ENCODE peak calls at places on chromosomes 13 and 19, in four cellular contexts. One of them, this sample, is unnamed.

GRCh38 chr13:56528040-56528760 is 612.5 kb upstream of the PRR20A start:
- DNase-seq in brain microvascular endothelial cell: no peak
- DNase-seq in dorsolateral prefrontal cortex: no peak
- DNase-seq in PC-3: no peak
- DNase-seq in this sample: no peak

GRCh38 chr13:109309625-109310363 is 476.6 kb downstream of the IRS2 start:
- DNase-seq in brain microvascular endothelial cell: no peak
- DNase-seq in dorsolateral prefrontal cortex: no peak
- DNase-seq in PC-3: no peak
- DNase-seq in this sample: no peak

GRCh38 chr13:31327157-31327556 is 127.4 kb downstream of the B3GLCT start:
- DNase-seq in brain microvascular endothelial cell: no peak
- DNase-seq in dorsolateral prefrontal cortex: no peak
- DNase-seq in PC-3: no peak
- DNase-seq in this sample: no peak

GRCh38 chr13:38577048-38577447 is 109.8 kb upstream of the FREM2 start:
- DNase-seq in brain microvascular endothelial cell: peak
- DNase-seq in dorsolateral prefrontal cortex: no peak
- DNase-seq in PC-3: no peak
- DNase-seq in this sample: no peak

GRCh38 chr13:59532405-59532804 is 631.3 kb downstream of the DIAPH3 start:
- DNase-seq in brain microvascular endothelial cell: no peak
- DNase-seq in dorsolateral prefrontal cortex: no peak
- DNase-seq in PC-3: peak
- DNase-seq in this sample: no peak

GRCh38 chr19:30936276-30936675 is 413.0 kb downstream of the TSHZ3 start:
- DNase-seq in brain microvascular endothelial cell: no peak
- DNase-seq in dorsolateral prefrontal cortex: no peak
- DNase-seq in PC-3: no peak
- DNase-seq in this sample: no peak

GRCh38 chr19:2226840-2227360 is 9.2 kb downstream of the PLEKHJ1 start:
- DNase-seq in brain microvascular endothelial cell: no peak
- DNase-seq in dorsolateral prefrontal cortex: no peak
- DNase-seq in PC-3: no peak
- DNase-seq in this sample: no peak

GRCh38 chr13:111632906-111633305 is 312.5 kb downstream of the TEX29 start:
- DNase-seq in brain microvascular endothelial cell: no peak
- DNase-seq in dorsolateral prefrontal cortex: no peak
- DNase-seq in PC-3: no peak
- DNase-seq in this sample: no peak

GRCh38 chr13:53137777-53138176 is 109.2 kb downstream of the OLFM4 start:
- DNase-seq in brain microvascular endothelial cell: peak
- DNase-seq in dorsolateral prefrontal cortex: no peak
- DNase-seq in PC-3: peak
- DNase-seq in this sample: no peak

GRCh38 chr19:13794388-13794751 is 873 bp upstream of the ZSWIM4 start:
- DNase-seq in brain microvascular endothelial cell: peak
- DNase-seq in dorsolateral prefrontal cortex: no peak
- DNase-seq in PC-3: peak
- DNase-seq in this sample: no peak

DNA sequence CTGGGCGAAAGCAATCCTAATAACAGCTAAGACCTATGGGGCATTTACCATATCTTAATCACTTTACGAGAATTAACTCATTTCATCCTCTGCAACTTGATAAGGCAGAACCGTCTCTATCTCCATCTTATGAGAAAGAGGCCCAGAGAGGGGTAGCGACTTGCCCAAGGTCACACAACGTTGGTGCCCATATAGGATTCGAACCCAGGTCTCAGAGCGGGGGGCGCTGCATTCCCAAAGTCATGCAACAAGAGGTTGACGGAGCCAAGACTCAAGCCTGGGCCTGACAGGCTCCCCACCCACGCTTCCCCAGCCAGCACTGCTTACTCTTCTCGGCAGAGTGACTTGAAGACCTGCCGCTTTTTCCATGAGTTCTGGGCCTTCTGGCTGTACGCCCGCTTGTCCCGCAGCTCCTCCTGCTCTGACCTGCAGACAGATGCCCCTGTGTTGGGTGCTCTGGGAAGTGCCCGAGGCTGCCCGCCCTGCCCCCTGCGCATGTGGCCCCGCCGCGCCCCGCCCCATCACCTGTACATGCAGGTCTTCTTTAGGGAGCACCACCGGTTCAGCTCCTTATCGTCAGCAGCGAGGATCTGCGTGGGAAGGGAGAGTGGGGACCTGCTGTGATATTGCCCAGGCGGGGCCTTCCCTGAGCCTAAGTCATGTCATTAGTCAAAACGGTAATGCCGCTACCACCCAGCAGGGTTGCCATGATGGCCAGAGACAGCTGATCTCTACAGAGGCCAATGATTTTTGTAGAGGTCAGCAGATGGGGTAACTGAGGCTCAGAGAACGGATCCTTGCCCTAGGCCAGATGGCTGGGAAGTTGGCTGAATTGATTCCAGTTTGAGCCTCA is 10.8 kb downstream of the KRI1 start:
- DNase-seq in brain microvascular endothelial cell: no peak
- DNase-seq in dorsolateral prefrontal cortex: no peak
- DNase-seq in PC-3: no peak
- DNase-seq in this sample: no peak
- TF ChIP-seq CTCF in brain microvascular endothelial cell: peak
- TF ChIP-seq CTCF in dorsolateral prefrontal cortex: no peak
- TF ChIP-seq CTCF in PC-3: no peak
- TF ChIP-seq CTCF in this sample: no peak

DNA sequence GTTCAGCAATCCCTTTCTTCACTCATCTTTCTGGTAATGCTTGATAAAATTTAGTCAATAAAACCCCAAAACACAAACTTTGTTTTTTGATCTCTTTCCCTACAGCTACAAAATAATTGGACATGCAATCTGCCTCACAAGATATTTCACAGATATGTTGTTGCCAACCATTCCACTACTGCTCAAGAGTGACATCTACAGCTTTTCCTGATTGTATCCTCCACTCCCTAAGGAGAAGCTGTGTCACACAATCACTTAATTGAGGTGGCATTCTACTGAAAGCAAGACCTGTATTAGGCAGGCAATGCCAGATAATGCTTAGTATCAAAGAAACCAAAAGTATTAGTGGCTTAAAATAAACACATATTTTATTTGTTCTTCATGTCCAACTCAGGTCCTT is 1646.2 kb upstream of the SPRY2 start:
- DNase-seq in brain microvascular endothelial cell: no peak
- DNase-seq in dorsolateral prefrontal cortex: no peak
- DNase-seq in PC-3: no peak
- DNase-seq in this sample: no peak
- TF ChIP-seq CTCF in brain microvascular endothelial cell: no peak
- TF ChIP-seq CTCF in dorsolateral prefrontal cortex: no peak
- TF ChIP-seq CTCF in PC-3: peak
- TF ChIP-seq CTCF in this sample: no peak

DNA sequence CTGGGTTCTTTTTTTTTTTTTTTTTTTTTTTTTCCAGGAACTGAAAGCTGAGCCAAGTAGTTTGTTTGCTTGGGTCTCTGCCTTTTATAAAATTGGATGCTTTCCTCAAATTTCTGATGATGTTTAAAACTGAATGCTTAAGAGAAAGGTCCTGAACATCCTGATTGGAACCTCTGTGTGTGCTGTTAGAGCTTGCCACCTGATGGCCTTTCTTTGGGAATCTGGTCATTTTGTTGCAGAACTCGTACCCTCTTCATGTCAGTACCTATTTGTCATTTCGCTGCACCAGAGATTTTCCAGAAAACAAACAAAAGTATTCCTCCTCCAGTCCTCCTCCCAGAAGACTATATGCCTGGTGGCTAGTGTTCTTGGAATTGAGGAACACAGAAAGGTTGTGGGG is 81.2 kb upstream of the KLF12 start:
- DNase-seq in brain microvascular endothelial cell: no peak
- DNase-seq in dorsolateral prefrontal cortex: no peak
- DNase-seq in PC-3: no peak
- DNase-seq in this sample: no peak
- TF ChIP-seq CTCF in brain microvascular endothelial cell: no peak
- TF ChIP-seq CTCF in dorsolateral prefrontal cortex: no peak
- TF ChIP-seq CTCF in PC-3: no peak
- TF ChIP-seq CTCF in this sample: no peak

GRCh38 chr13:49082653-49083536 is 107.2 kb downstream of the FNDC3A start:
- DNase-seq in brain microvascular endothelial cell: peak
- DNase-seq in dorsolateral prefrontal cortex: no peak
- DNase-seq in PC-3: no peak
- DNase-seq in this sample: peak

GRCh38 chr13:49084961-49085360 is 109.2 kb downstream of the FNDC3A start:
- DNase-seq in brain microvascular endothelial cell: no peak
- DNase-seq in dorsolateral prefrontal cortex: no peak
- DNase-seq in PC-3: no peak
- DNase-seq in this sample: no peak

GRCh38 chr13:49086711-49087110 is 111.0 kb downstream of the FNDC3A start:
- DNase-seq in brain microvascular endothelial cell: no peak
- DNase-seq in dorsolateral prefrontal cortex: no peak
- DNase-seq in PC-3: peak
- DNase-seq in this sample: no peak
- TF ChIP-seq CTCF in brain microvascular endothelial cell: no peak
- TF ChIP-seq CTCF in dorsolateral prefrontal cortex: no peak
- TF ChIP-seq CTCF in PC-3: no peak
- TF ChIP-seq CTCF in this sample: no peak

GRCh38 chr13:65553328-65553727 is 1676.8 kb downstream of the PCDH9 start:
- DNase-seq in brain microvascular endothelial cell: no peak
- DNase-seq in dorsolateral prefrontal cortex: no peak
- DNase-seq in PC-3: no peak
- DNase-seq in this sample: no peak
- TF ChIP-seq CTCF in brain microvascular endothelial cell: no peak
- TF ChIP-seq CTCF in dorsolateral prefrontal cortex: no peak
- TF ChIP-seq CTCF in PC-3: no peak
- TF ChIP-seq CTCF in this sample: no peak

GRCh38 chr13:40779049-40779448 is 8.1 kb upstream of the MRPS31 start:
- DNase-seq in brain microvascular endothelial cell: no peak
- DNase-seq in dorsolateral prefrontal cortex: no peak
- DNase-seq in PC-3: no peak
- DNase-seq in this sample: no peak

GRCh38 chr13:40779796-40780285 is 8.9 kb upstream of the MRPS31 start:
- DNase-seq in brain microvascular endothelial cell: no peak
- DNase-seq in dorsolateral prefrontal cortex: no peak
- DNase-seq in PC-3: peak
- DNase-seq in this sample: no peak

GRCh38 chr13:40777957-40778235 is 6.9 kb upstream of the MRPS31 start:
- DNase-seq in brain microvascular endothelial cell: no peak
- DNase-seq in dorsolateral prefrontal cortex: no peak
- DNase-seq in PC-3: no peak
- DNase-seq in this sample: no peak

GRCh38 chr13:40781717-40782116 is 7.7 kb upstream of the SLC25A15 start:
- DNase-seq in brain microvascular endothelial cell: no peak
- DNase-seq in dorsolateral prefrontal cortex: no peak
- DNase-seq in PC-3: no peak
- DNase-seq in this sample: no peak

GRCh38 chr13:40780822-40781401 is 8.5 kb upstream of the SLC25A15 start:
- DNase-seq in brain microvascular endothelial cell: peak
- DNase-seq in dorsolateral prefrontal cortex: no peak
- DNase-seq in PC-3: no peak
- DNase-seq in this sample: no peak
- TF ChIP-seq CTCF in brain microvascular endothelial cell: peak
- TF ChIP-seq CTCF in dorsolateral prefrontal cortex: no peak
- TF ChIP-seq CTCF in PC-3: no peak
- TF ChIP-seq CTCF in this sample: no peak

GRCh38 chr13:28718186-28718537 is 608 bp downstream of the SLC46A3 start:
- DNase-seq in brain microvascular endothelial cell: no peak
- DNase-seq in dorsolateral prefrontal cortex: no peak
- DNase-seq in PC-3: no peak
- DNase-seq in this sample: no peak

GRCh38 chr13:28717170-28717569 is 1.6 kb downstream of the SLC46A3 start:
- DNase-seq in brain microvascular endothelial cell: no peak
- DNase-seq in dorsolateral prefrontal cortex: no peak
- DNase-seq in PC-3: no peak
- DNase-seq in this sample: no peak

GRCh38 chr13:28719656-28720055 is 886 bp upstream of the SLC46A3 start:
- DNase-seq in brain microvascular endothelial cell: peak
- DNase-seq in dorsolateral prefrontal cortex: no peak
- DNase-seq in PC-3: no peak
- DNase-seq in this sample: no peak

GRCh38 chr13:28719227-28719562 is 425 bp upstream of the SLC46A3 start:
- DNase-seq in brain microvascular endothelial cell: no peak
- DNase-seq in dorsolateral prefrontal cortex: no peak
- DNase-seq in PC-3: no peak
- DNase-seq in this sample: no peak

GRCh38 chr13:28718538-28719226 is at the start of gene SLC46A3:
- DNase-seq in brain microvascular endothelial cell: peak
- DNase-seq in dorsolateral prefrontal cortex: peak
- DNase-seq in PC-3: peak
- DNase-seq in this sample: peak
- TF ChIP-seq CTCF in brain microvascular endothelial cell: peak
- TF ChIP-seq CTCF in dorsolateral prefrontal cortex: peak
- TF ChIP-seq CTCF in PC-3: no peak
- TF ChIP-seq CTCF in this sample: peak